ENCODE peak calls at places on chromosomes 1 and 21, in seven cellular contexts. A is RCC 7860, R is HuH-7, P is KG1, V is MM.1S, I is fibroblast of gingiva, Y is mesothelial cell of epicardium. C is an unnamed sample.

GRCh38 chr1:83547903-83548302 is 451.0 kb downstream of the TTLL7 start:
- DNase-seq in I (peak), Y (no peak), A (no peak), R (no peak), P (no peak), V (no peak), C (no peak)

GRCh38 chr21:36171741-36172331 is 15.2 kb downstream of the DOP1B start:
- DNase-seq in R (no peak), P (no peak), Y (no peak), A (no peak), V (no peak), I (no peak), C (no peak)

GRCh38 chr1:11521605-11522399 is 42.8 kb downstream of the DISP3 start:
- DNase-seq in A (no peak), I (no peak), R (no peak), Y (no peak), P (no peak), V (no peak), C (no peak)

GRCh38 chr1:68051475-68051874 is 1.0 kb upstream of the DIRAS3 start:
- DNase-seq in P (no peak), Y (peak), R (no peak), V (no peak), I (peak), A (no peak), C (no peak)

GRCh38 chr1:86712088-86712860 is 7.9 kb downstream of the SH3GLB1 start:
- DNase-seq in A (no peak), P (no peak), V (no peak), Y (no peak), R (no peak), I (no peak), C (no peak)

GRCh38 chr21:44455524-44456206 is 355 bp downstream of the LRRC3 start:
- DNase-seq in A (no peak), I (peak), Y (no peak), V (no peak), P (no peak), R (peak), C (no peak)

GRCh38 chr1:89822999-89823628 is 2.3 kb downstream of the LRRC8D start:
- DNase-seq in I (peak), P (peak), R (peak), Y (no peak), V (no peak), A (no peak), C (no peak)

GRCh38 chr1:206961668-206962067 is 8.6 kb downstream of the FCAMR start:
- DNase-seq in Y (no peak), P (no peak), I (no peak), V (no peak), R (no peak), A (no peak), C (no peak)

GRCh38 chr1:221449801-221450470 is 292.0 kb downstream of the DUSP10 start:
- DNase-seq in R (no peak), I (no peak), Y (no peak), A (peak), P (no peak), V (peak), C (no peak)

GRCh38 chr1:111599781-111600180 is 19.8 kb upstream of the RAP1A start:
- DNase-seq in V (no peak), A (no peak), Y (no peak), I (no peak), P (no peak), R (no peak), C (no peak)

GRCh38 chr1:64686828-64687724 is 57.8 kb upstream of the RAVER2 start:
- DNase-seq in A (peak), Y (no peak), V (peak), R (peak), P (peak), I (peak), C (peak)

GRCh38 chr1:152036316-152037216 is at the start of gene S100A11:
- DNase-seq in V (peak), R (peak), A (peak), I (peak), Y (peak), P (peak), C (peak)

GRCh38 chr1:67298762-67299161 is 8.9 kb upstream of the IL12RB2 start:
- DNase-seq in A (no peak), I (no peak), R (peak), P (no peak), Y (no peak), V (no peak), C (no peak)

GRCh38 chr1:203117611-203118575 is 9.6 kb upstream of the ADORA1 start:
- DNase-seq in Y (peak), R (peak), P (no peak), I (peak), V (peak), A (peak), C (no peak)

GRCh38 chr1:92877792-92878191 is 46.0 kb downstream of the RPL5 start:
- DNase-seq in P (no peak), A (no peak), I (peak), Y (no peak), V (peak), R (no peak), C (no peak)

GRCh38 chr1:166133276-166133841 is 33.4 kb downstream of the FAM78B start:
- DNase-seq in P (no peak), A (peak), R (no peak), V (peak), I (no peak), Y (no peak), C (no peak)

GRCh38 chr1:100164226-100164625 is 13.8 kb downstream of the LRRC39 start:
- DNase-seq in P (no peak), A (no peak), Y (no peak), I (peak), R (no peak), V (no peak), C (no peak)

GRCh38 chr1:161725888-161726630 is 4.7 kb downstream of the FCRLB start:
- DNase-seq in A (peak), R (peak), I (peak), V (peak), P (peak), Y (peak), C (peak)

GRCh38 chr1:54241430-54241829 is 41.5 kb downstream of the MRPL37 start:
- DNase-seq in Y (no peak), P (no peak), I (no peak), V (no peak), A (no peak), R (no peak), C (no peak)

GRCh38 chr1:29222686-29223085 is 8.0 kb downstream of the MECR start:
- DNase-seq in I (no peak), V (no peak), Y (no peak), A (no peak), P (no peak), R (no peak), C (no peak)

GRCh38 chr21:33587792-33588484 is 546 bp downstream of the DONSON start:
- DNase-seq in A (no peak), Y (peak), P (no peak), R (peak), I (peak), V (peak), C (no peak)

GRCh38 chr21:36079010-36079649 is 9.3 kb downstream of the CBR1 start:
- DNase-seq in A (no peak), I (no peak), Y (no peak), P (no peak), R (no peak), V (peak), C (no peak)

GRCh38 chr21:43936186-43936967 is 71.4 kb downstream of the AGPAT3 start:
- DNase-seq in R (no peak), P (no peak), A (no peak), V (no peak), Y (no peak), I (peak), C (no peak)

GRCh38 chr1:197595244-197595904 is 179.9 kb downstream of the DENND1B start:
- DNase-seq in P (no peak), I (no peak), V (no peak), A (no peak), Y (no peak), R (no peak), C (no peak)

GRCh38 chr21:29513535-29513934 is 214.8 kb downstream of the BACH1 start:
- DNase-seq in A (no peak), I (no peak), R (no peak), P (no peak), Y (no peak), V (no peak), C (no peak)

C was measured in effector CD4-positive, alpha-beta T cell.